ENCODE peak calls at places on chromosomes 16 and 17, in eight cellular contexts. One of them, this sample, is unnamed. For H3K4me1, the result is how much of the 10 kb centered on the place peaks cover.

GRCh38 chr17:72802726-72803125 is 289.8 kb downstream of the SLC39A11 start:
- DNase-seq in effector memory CD4-positive, alpha-beta T cell: no peak
- DNase-seq in tibial artery: no peak
- DNase-seq in sigmoid colon: no peak
- DNase-seq in testis: no peak
- DNase-seq in tibial nerve: no peak
- DNase-seq in aorta: no peak
- DNase-seq in mucosa of descending colon: no peak
- DNase-seq in this sample: no peak

GRCh38 chr17:43767053-43767712 is 8.6 kb upstream of the SOST start:
- DNase-seq in effector memory CD4-positive, alpha-beta T cell: no peak
- DNase-seq in tibial artery: no peak
- DNase-seq in sigmoid colon: no peak
- DNase-seq in testis: no peak
- DNase-seq in tibial nerve: no peak
- DNase-seq in aorta: no peak
- DNase-seq in mucosa of descending colon: no peak
- DNase-seq in this sample: no peak

GRCh38 chr17:60676758-60677307 is 818 bp upstream of the BCAS3 start:
- DNase-seq in effector memory CD4-positive, alpha-beta T cell: no peak
- DNase-seq in tibial artery: no peak
- DNase-seq in sigmoid colon: no peak
- DNase-seq in testis: no peak
- DNase-seq in tibial nerve: no peak
- DNase-seq in aorta: peak
- DNase-seq in mucosa of descending colon: peak
- DNase-seq in this sample: no peak

GRCh38 chr16:84334058-84334457 is 34.3 kb upstream of the ATP2C2 start:
- DNase-seq in effector memory CD4-positive, alpha-beta T cell: no peak
- DNase-seq in tibial artery: no peak
- DNase-seq in sigmoid colon: no peak
- DNase-seq in testis: no peak
- DNase-seq in tibial nerve: no peak
- DNase-seq in aorta: peak
- DNase-seq in mucosa of descending colon: peak
- DNase-seq in this sample: no peak

GRCh38 chr17:16349461-16349860 is 3.8 kb downstream of the CENPV start:
- DNase-seq in effector memory CD4-positive, alpha-beta T cell: no peak
- DNase-seq in tibial artery: peak
- DNase-seq in sigmoid colon: peak
- DNase-seq in testis: no peak
- DNase-seq in tibial nerve: no peak
- DNase-seq in aorta: no peak
- DNase-seq in mucosa of descending colon: no peak
- DNase-seq in this sample: no peak

GRCh38 chr17:77089118-77089477 is 51.7 kb upstream of the SEC14L1 start:
- DNase-seq in effector memory CD4-positive, alpha-beta T cell: no peak
- DNase-seq in tibial artery: no peak
- DNase-seq in sigmoid colon: no peak
- DNase-seq in testis: no peak
- DNase-seq in tibial nerve: no peak
- DNase-seq in aorta: no peak
- DNase-seq in mucosa of descending colon: no peak
- DNase-seq in this sample: no peak

GRCh38 chr16:27374794-27375499 is 27.0 kb upstream of the IL21R start:
- DNase-seq in effector memory CD4-positive, alpha-beta T cell: peak
- DNase-seq in tibial artery: peak
- DNase-seq in sigmoid colon: peak
- DNase-seq in testis: peak
- DNase-seq in tibial nerve: peak
- DNase-seq in aorta: peak
- DNase-seq in mucosa of descending colon: peak
- DNase-seq in this sample: peak

GRCh38 chr16:88464447-88465318 is 11.6 kb downstream of the ZFPM1 start:
- DNase-seq in effector memory CD4-positive, alpha-beta T cell: no peak
- DNase-seq in tibial artery: no peak
- DNase-seq in sigmoid colon: no peak
- DNase-seq in testis: no peak
- DNase-seq in tibial nerve: no peak
- DNase-seq in aorta: no peak
- DNase-seq in mucosa of descending colon: no peak
- DNase-seq in this sample: no peak

GRCh38 chr17:252456-252855 is 71.0 kb upstream of the DOC2B start:
- DNase-seq in effector memory CD4-positive, alpha-beta T cell: no peak
- DNase-seq in tibial artery: peak
- DNase-seq in sigmoid colon: no peak
- DNase-seq in testis: no peak
- DNase-seq in tibial nerve: no peak
- DNase-seq in aorta: peak
- DNase-seq in mucosa of descending colon: no peak
- DNase-seq in this sample: no peak

GRCh38 chr16:11356573-11357331 is 11.5 kb downstream of the RMI2 start:
- DNase-seq in effector memory CD4-positive, alpha-beta T cell: peak
- DNase-seq in tibial artery: peak
- DNase-seq in sigmoid colon: peak
- DNase-seq in testis: peak
- DNase-seq in tibial nerve: peak
- DNase-seq in aorta: peak
- DNase-seq in mucosa of descending colon: peak
- DNase-seq in this sample: peak

GRCh38 chr17:61409301-61410099 is 9.9 kb downstream of the TBX2 start:
- DNase-seq in effector memory CD4-positive, alpha-beta T cell: peak
- DNase-seq in tibial artery: peak
- DNase-seq in sigmoid colon: peak
- DNase-seq in testis: peak
- DNase-seq in tibial nerve: no peak
- DNase-seq in aorta: peak
- DNase-seq in mucosa of descending colon: peak
- DNase-seq in this sample: peak

GRCh38 chr17:46003907-46004748 is 5.1 kb downstream of the STH start:
- DNase-seq in effector memory CD4-positive, alpha-beta T cell: no peak
- DNase-seq in tibial artery: peak
- DNase-seq in sigmoid colon: peak
- DNase-seq in testis: peak
- DNase-seq in tibial nerve: no peak
- DNase-seq in aorta: no peak
- DNase-seq in mucosa of descending colon: peak
- DNase-seq in this sample: peak

GRCh38 chr17:74807925-74808324 is 31.8 kb upstream of the NAT9 start:
- DNase-seq in effector memory CD4-positive, alpha-beta T cell: no peak
- DNase-seq in tibial artery: no peak
- DNase-seq in sigmoid colon: no peak
- DNase-seq in testis: no peak
- DNase-seq in tibial nerve: no peak
- DNase-seq in aorta: no peak
- DNase-seq in mucosa of descending colon: no peak
- DNase-seq in this sample: no peak

DNA sequence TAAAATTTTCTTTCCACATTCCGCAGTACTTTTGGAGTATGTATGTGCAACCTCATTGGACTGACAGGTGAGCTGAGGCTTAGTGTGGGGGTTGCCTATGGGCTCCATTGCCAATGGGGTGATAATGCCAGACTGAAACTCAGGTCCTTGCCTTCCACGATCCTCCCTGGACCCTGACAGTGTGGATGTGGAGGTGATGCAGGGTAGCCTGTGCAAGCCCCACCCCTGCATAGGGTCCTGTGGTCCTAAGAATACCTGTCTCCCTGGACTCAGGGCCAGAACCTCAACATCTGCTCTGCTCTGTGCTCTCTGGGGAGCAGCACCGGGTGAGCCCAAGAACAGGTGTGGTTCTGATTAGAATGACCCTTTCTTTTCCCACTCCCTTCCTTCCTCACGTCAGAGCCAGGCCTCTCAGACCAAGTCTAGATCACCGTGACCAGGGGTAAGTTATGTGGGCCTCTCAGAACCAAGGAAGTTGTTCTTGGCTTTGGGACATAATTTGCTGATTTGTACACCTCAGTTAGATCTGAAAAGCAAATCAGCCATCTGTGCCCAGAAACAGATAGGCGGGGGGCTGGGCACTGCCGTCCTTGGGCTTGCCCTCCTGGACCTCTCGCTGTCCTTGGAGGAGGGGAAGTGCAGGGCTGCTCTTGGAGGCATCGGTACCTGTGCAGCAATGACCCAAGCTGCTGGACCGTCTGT is 8.4 kb upstream of the TNS4 start:
- DNase-seq in effector memory CD4-positive, alpha-beta T cell: no peak
- DNase-seq in tibial artery: no peak
- DNase-seq in sigmoid colon: peak
- DNase-seq in testis: no peak
- DNase-seq in tibial nerve: no peak
- DNase-seq in aorta: peak
- DNase-seq in mucosa of descending colon: no peak
- DNase-seq in this sample: no peak
- H3K4me1 ChIP-seq in effector memory CD4-positive, alpha-beta T cell: under half
- H3K4me1 ChIP-seq in tibial artery: under half
- H3K4me1 ChIP-seq in sigmoid colon: under half
- H3K4me1 ChIP-seq in testis: under half
- H3K4me1 ChIP-seq in tibial nerve: under half
- H3K4me1 ChIP-seq in aorta: under half
- H3K4me1 ChIP-seq in mucosa of descending colon: under half
- H3K4me1 ChIP-seq in this sample: under half

GRCh38 chr17:49725453-49725852 is 17.7 kb upstream of the SLC35B1 start:
- DNase-seq in effector memory CD4-positive, alpha-beta T cell: no peak
- DNase-seq in tibial artery: no peak
- DNase-seq in sigmoid colon: no peak
- DNase-seq in testis: no peak
- DNase-seq in tibial nerve: no peak
- DNase-seq in aorta: no peak
- DNase-seq in mucosa of descending colon: no peak
- DNase-seq in this sample: no peak
- H3K4me1 ChIP-seq in effector memory CD4-positive, alpha-beta T cell: under half
- H3K4me1 ChIP-seq in tibial artery: under half
- H3K4me1 ChIP-seq in sigmoid colon: half or more
- H3K4me1 ChIP-seq in testis: under half
- H3K4me1 ChIP-seq in tibial nerve: under half
- H3K4me1 ChIP-seq in aorta: under half
- H3K4me1 ChIP-seq in mucosa of descending colon: under half
- H3K4me1 ChIP-seq in this sample: under half

GRCh38 chr16:1540556-1540855 is 7.0 kb downstream of the TMEM204 start:
- DNase-seq in effector memory CD4-positive, alpha-beta T cell: no peak
- DNase-seq in tibial artery: no peak
- DNase-seq in sigmoid colon: no peak
- DNase-seq in testis: no peak
- DNase-seq in tibial nerve: no peak
- DNase-seq in aorta: no peak
- DNase-seq in mucosa of descending colon: no peak
- DNase-seq in this sample: no peak

GRCh38 chr16:1542166-1542500 is 8.7 kb downstream of the TMEM204 start:
- DNase-seq in effector memory CD4-positive, alpha-beta T cell: no peak
- DNase-seq in tibial artery: no peak
- DNase-seq in sigmoid colon: no peak
- DNase-seq in testis: no peak
- DNase-seq in tibial nerve: no peak
- DNase-seq in aorta: no peak
- DNase-seq in mucosa of descending colon: no peak
- DNase-seq in this sample: no peak

GRCh38 chr16:1541293-1542165 is 8.1 kb downstream of the TMEM204 start:
- DNase-seq in effector memory CD4-positive, alpha-beta T cell: no peak
- DNase-seq in tibial artery: no peak
- DNase-seq in sigmoid colon: no peak
- DNase-seq in testis: no peak
- DNase-seq in tibial nerve: no peak
- DNase-seq in aorta: no peak
- DNase-seq in mucosa of descending colon: no peak
- DNase-seq in this sample: no peak

GRCh38 chr16:1543085-1543896 is 9.8 kb downstream of the TMEM204 start:
- DNase-seq in effector memory CD4-positive, alpha-beta T cell: no peak
- DNase-seq in tibial artery: peak
- DNase-seq in sigmoid colon: peak
- DNase-seq in testis: peak
- DNase-seq in tibial nerve: no peak
- DNase-seq in aorta: peak
- DNase-seq in mucosa of descending colon: peak
- DNase-seq in this sample: no peak

GRCh38 chr16:1542533-1542932 is 9.1 kb downstream of the TMEM204 start:
- DNase-seq in effector memory CD4-positive, alpha-beta T cell: no peak
- DNase-seq in tibial artery: no peak
- DNase-seq in sigmoid colon: no peak
- DNase-seq in testis: no peak
- DNase-seq in tibial nerve: no peak
- DNase-seq in aorta: no peak
- DNase-seq in mucosa of descending colon: no peak
- DNase-seq in this sample: no peak
- H3K4me1 ChIP-seq in effector memory CD4-positive, alpha-beta T cell: half or more
- H3K4me1 ChIP-seq in tibial artery: half or more
- H3K4me1 ChIP-seq in sigmoid colon: under half
- H3K4me1 ChIP-seq in testis: under half
- H3K4me1 ChIP-seq in tibial nerve: under half
- H3K4me1 ChIP-seq in aorta: under half
- H3K4me1 ChIP-seq in mucosa of descending colon: under half
- H3K4me1 ChIP-seq in this sample: under half

DNA sequence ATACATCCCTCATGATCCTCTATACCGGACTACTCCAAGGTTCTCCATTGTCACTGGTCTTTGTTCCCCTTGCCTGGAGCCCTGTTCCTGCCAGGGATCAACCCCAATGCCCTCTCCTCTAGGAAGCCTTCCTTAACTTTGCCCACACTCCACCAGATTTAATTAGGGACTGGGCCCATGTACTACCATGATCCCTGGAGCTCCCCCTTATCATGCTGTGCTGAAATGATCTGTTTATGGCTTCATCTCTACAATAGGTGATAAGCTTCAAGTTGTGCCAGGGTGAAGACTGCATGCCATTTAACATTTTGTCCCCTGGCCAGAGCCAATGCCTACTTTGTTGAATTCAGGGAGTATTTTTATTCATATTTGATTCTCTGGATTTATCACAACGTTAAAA is 17.9 kb upstream of the IRX5 start:
- DNase-seq in effector memory CD4-positive, alpha-beta T cell: no peak
- DNase-seq in tibial artery: no peak
- DNase-seq in sigmoid colon: no peak
- DNase-seq in testis: no peak
- DNase-seq in tibial nerve: no peak
- DNase-seq in aorta: no peak
- DNase-seq in mucosa of descending colon: no peak
- DNase-seq in this sample: no peak
- H3K4me1 ChIP-seq in effector memory CD4-positive, alpha-beta T cell: under half
- H3K4me1 ChIP-seq in tibial artery: under half
- H3K4me1 ChIP-seq in sigmoid colon: under half
- H3K4me1 ChIP-seq in testis: under half
- H3K4me1 ChIP-seq in tibial nerve: under half
- H3K4me1 ChIP-seq in aorta: under half
- H3K4me1 ChIP-seq in mucosa of descending colon: under half
- H3K4me1 ChIP-seq in this sample: under half

GRCh38 chr16:48114410-48114809 is 41.4 kb downstream of the ABCC12 start:
- DNase-seq in effector memory CD4-positive, alpha-beta T cell: no peak
- DNase-seq in tibial artery: no peak
- DNase-seq in sigmoid colon: no peak
- DNase-seq in testis: no peak
- DNase-seq in tibial nerve: no peak
- DNase-seq in aorta: no peak
- DNase-seq in mucosa of descending colon: no peak
- DNase-seq in this sample: no peak
- H3K4me1 ChIP-seq in effector memory CD4-positive, alpha-beta T cell: under half
- H3K4me1 ChIP-seq in tibial artery: under half
- H3K4me1 ChIP-seq in sigmoid colon: under half
- H3K4me1 ChIP-seq in testis: under half
- H3K4me1 ChIP-seq in tibial nerve: under half
- H3K4me1 ChIP-seq in aorta: under half
- H3K4me1 ChIP-seq in mucosa of descending colon: under half
- H3K4me1 ChIP-seq in this sample: under half

This sample was measured in adipocyte.